ENCODE peak calls at places on chromosomes 3 and 15, in nine cellular contexts. W is AG09319, F is cardiac muscle cell, D is adrenal gland, N is GM20000, E is GM06990, B is kidney, G is neural crest cell, S is uterus. I is an unnamed sample.

GRCh38 chr3:195150194-195151118 is 120.5 kb downstream of the XXYLT1 start:
- DNase-seq in D (peak; percentile 88), W (no peak), E (peak; percentile 57), N (no peak), B (peak; percentile 83), F (peak; percentile 93), G (peak; percentile 3), S (peak; percentile 72), I (no peak)

GRCh38 chr15:57654136-57654845 is 52.2 kb upstream of the POLR2M start:
- DNase-seq in S (no peak), D (no peak), E (no peak), W (peak; percentile 79), B (no peak), N (no peak), F (peak; percentile 61), G (no peak), I (no peak)

GRCh38 chr15:88654430-88655102 is 15.8 kb downstream of the ISG20 start:
- DNase-seq in B (no peak), S (no peak), G (no peak), E (no peak), W (no peak), N (no peak), D (no peak), F (no peak), I (no peak)

GRCh38 chr15:54815546-54815945 is 381.2 kb downstream of the RSL24D1 start:
- DNase-seq in D (no peak), B (no peak), S (no peak), F (no peak), W (no peak), N (no peak), E (no peak), G (no peak), I (no peak)

GRCh38 chr3:78221796-78222195 is 1181.9 kb downstream of the ROBO2 start:
- DNase-seq in W (no peak), D (no peak), B (no peak), G (no peak), E (no peak), N (no peak), F (no peak), S (no peak), I (no peak)

GRCh38 chr3:101466465-101467309 is 46.3 kb downstream of the SENP7 start:
- DNase-seq in S (no peak), B (peak; percentile 61), G (peak; percentile 20), E (no peak), F (peak; percentile 3), D (peak; percentile 35), W (no peak), N (no peak), I (no peak)

GRCh38 chr3:32177702-32178198 is 60.7 kb upstream of the CMTM8 start:
- DNase-seq in D (peak; percentile 90), N (peak; percentile 51), E (no peak), G (peak; percentile 51), F (peak; percentile 91), B (no peak), W (peak; percentile 1), S (peak; percentile 22), I (peak; percentile 26)

GRCh38 chr3:183827809-183828537 is 2.6 kb upstream of the MAP6D1 start:
- DNase-seq in S (no peak), N (no peak), W (no peak), D (peak; percentile 54), B (no peak), F (no peak), E (no peak), G (no peak), I (no peak)

GRCh38 chr15:57090460-57090859 is 172.0 kb downstream of the TCF12 start:
- DNase-seq in G (no peak), E (no peak), D (no peak), B (no peak), F (no peak), S (no peak), N (no peak), W (no peak), I (no peak)

GRCh38 chr3:138675393-138675792 is 66.8 kb downstream of the FAIM start:
- DNase-seq in D (no peak), S (no peak), W (no peak), F (peak; percentile 24), G (no peak), N (no peak), E (no peak), B (no peak), I (no peak)

GRCh38 chr15:60396964-60397771 is 618 bp downstream of the ANXA2 start:
- DNase-seq in E (peak; percentile 73), F (peak; percentile 78), D (peak; percentile 76), G (no peak), S (peak; percentile 60), W (no peak), N (peak; percentile 87), B (peak; percentile 87), I (peak; percentile 66)

DNA sequence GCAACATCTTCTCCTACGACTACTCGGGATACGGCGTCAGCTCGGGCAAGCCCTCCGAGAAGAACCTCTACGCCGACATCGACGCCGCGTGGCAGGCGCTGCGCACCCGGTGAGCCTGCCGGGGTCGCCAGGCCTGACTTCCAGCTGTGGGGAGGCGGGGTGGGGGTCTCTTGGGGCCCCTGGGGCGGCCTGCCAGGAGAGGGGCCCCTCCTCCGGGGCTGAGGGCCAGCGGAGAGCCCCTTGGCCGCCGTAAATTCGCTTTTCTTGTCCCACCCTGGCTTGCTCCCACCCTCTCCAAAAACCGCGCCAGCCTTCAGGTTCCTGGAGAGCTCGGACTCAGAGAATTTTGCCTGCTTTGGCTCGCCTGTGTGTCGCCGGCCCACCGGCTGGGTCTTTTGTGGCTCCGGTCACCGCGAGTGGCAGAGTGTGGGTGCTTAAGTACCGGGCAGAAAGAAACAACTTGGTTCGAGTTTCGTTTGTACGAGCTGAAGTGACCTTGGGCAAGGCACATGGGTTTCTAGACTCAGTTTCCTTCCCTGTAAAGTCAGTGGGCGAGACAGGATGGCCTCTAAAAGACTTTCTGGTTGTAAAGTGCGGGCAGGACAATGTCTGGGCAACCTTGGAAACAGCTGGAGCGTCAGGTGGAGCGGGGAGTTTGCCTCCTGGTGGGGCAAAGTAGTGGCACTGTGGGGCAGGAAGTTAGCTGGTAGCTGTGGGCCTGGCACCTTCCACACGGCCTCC is 971 bp downstream of the ABHD17C start:
- DNase-seq in D (peak; percentile 2), B (peak; percentile 84), N (no peak), S (no peak), G (no peak), W (no peak), F (peak; percentile 26), E (peak; percentile 35), I (no peak)
- TF ChIP-seq CTCF in D (no peak), B (peak; percentile 16), N (no peak), S (no peak), G (peak; percentile 52), W (peak; percentile 44), F (peak; percentile 35), E (peak; percentile 42), I (peak; percentile 25)

GRCh38 chr3:102528727-102529126 is 93.9 kb downstream of the ZPLD1 start:
- DNase-seq in W (no peak), D (no peak), E (no peak), G (no peak), N (no peak), B (no peak), S (no peak), F (no peak), I (no peak)

GRCh38 chr3:102531686-102532085 is 96.9 kb downstream of the ZPLD1 start:
- DNase-seq in D (no peak), W (no peak), E (no peak), S (no peak), N (no peak), F (no peak), G (no peak), B (no peak), I (no peak)

GRCh38 chr3:102526865-102527264 is 92.0 kb downstream of the ZPLD1 start:
- DNase-seq in W (no peak), E (no peak), S (no peak), F (no peak), G (no peak), D (no peak), N (no peak), B (no peak), I (no peak)

GRCh38 chr3:102530443-102531195 is 95.8 kb downstream of the ZPLD1 start:
- DNase-seq in W (no peak), N (no peak), D (no peak), E (no peak), G (no peak), F (peak; percentile 39), S (no peak), B (no peak), I (no peak)

GRCh38 chr3:102529452-102529851 is 94.6 kb downstream of the ZPLD1 start:
- DNase-seq in F (peak; percentile 44), N (no peak), D (no peak), G (no peak), B (no peak), S (no peak), E (no peak), W (no peak), I (no peak)
- TF ChIP-seq CTCF in F (peak; percentile 45), N (no peak), D (peak; percentile 31), G (peak; percentile 53), B (peak; percentile 40), S (peak; percentile 31), E (no peak), W (no peak), I (no peak)

DNA sequence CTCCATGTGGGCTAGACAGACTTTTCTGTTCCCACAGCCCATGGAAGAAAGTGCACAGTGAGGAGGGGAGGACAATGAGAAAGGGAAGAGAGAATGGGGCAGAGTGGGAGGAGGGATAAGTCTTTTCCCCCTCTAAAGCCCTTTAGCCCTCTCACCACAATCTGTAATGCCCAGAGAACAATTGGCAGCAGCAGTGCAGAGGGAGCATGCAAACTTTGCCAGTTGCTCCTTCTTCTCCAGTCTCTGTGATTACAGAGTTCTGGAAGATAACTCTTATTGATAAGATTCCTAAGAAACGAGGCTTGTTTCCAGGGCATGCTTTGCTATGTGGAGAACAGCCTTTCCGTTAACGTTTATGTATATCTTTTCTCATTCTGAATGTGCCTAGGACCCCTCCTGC is 50.0 kb upstream of the FMN1 start:
- DNase-seq in N (no peak), B (no peak), W (no peak), D (no peak), E (no peak), G (no peak), S (no peak), F (no peak), I (no peak)
- TF ChIP-seq CTCF in N (no peak), B (no peak), W (no peak), D (no peak), E (no peak), G (no peak), S (no peak), F (no peak), I (no peak)

GRCh38 chr3:120143676-120144075 is 49.4 kb upstream of the GSK3B start:
- DNase-seq in E (no peak), B (no peak), W (no peak), F (no peak), G (no peak), D (no peak), N (no peak), S (no peak), I (no peak)

GRCh38 chr3:120145498-120146285 is 51.4 kb upstream of the GSK3B start:
- DNase-seq in D (no peak), G (no peak), B (no peak), N (no peak), E (no peak), W (no peak), S (no peak), F (no peak), I (no peak)

GRCh38 chr3:120142236-120142635 is 48.0 kb upstream of the GSK3B start:
- DNase-seq in E (no peak), N (no peak), F (no peak), D (no peak), G (no peak), W (no peak), B (no peak), S (no peak), I (no peak)

GRCh38 chr3:120147072-120147871 is 53.0 kb upstream of the GSK3B start:
- DNase-seq in W (no peak), S (no peak), D (no peak), E (no peak), B (no peak), F (no peak), G (no peak), N (peak; percentile 48), I (peak; percentile 31)

GRCh38 chr3:120144267-120144666 is 50.0 kb upstream of the GSK3B start:
- DNase-seq in D (no peak), E (no peak), S (no peak), W (no peak), F (peak; percentile 54), N (no peak), B (no peak), G (no peak), I (no peak)
- TF ChIP-seq CTCF in D (no peak), E (no peak), S (no peak), W (no peak), F (no peak), N (no peak), B (peak; percentile 22), G (no peak), I (no peak)

I was measured in GM12864.